ENCODE peak calls at places on chromosomes 6 and 20, in nine cellular contexts. S is IMR-90, H is lower lobe of right lung, X is T-cell, W is kidney tubule cell, E is hippocampal formation, K is GM20000, G is NCI-H1694, D is A549. Q is an unnamed sample.

GRCh38 chr6:38214159-38214558 is 394.6 kb downstream of the ZFAND3 start:
- DNase-seq in S (no peak), H (no peak), X (no peak), W (no peak), E (no peak), K (no peak), G (no peak), D (no peak), Q (no peak)

GRCh38 chr6:73870907-73871306 is 174.9 kb downstream of the CD109 start:
- DNase-seq in S (no peak), H (no peak), X (no peak), W (no peak), E (no peak), K (no peak), G (no peak), D (no peak), Q (no peak)

GRCh38 chr20:22207280-22207679 is 377.1 kb downstream of the FOXA2 start:
- DNase-seq in S (no peak), H (no peak), X (no peak), W (no peak), E (no peak), K (no peak), G (no peak), D (peak), Q (no peak)

GRCh38 chr6:42451595-42452170 is at the start of gene TRERF1:
- DNase-seq in S (peak), H (peak), X (peak), W (peak), E (peak), K (peak), G (peak), D (peak), Q (peak)

GRCh38 chr6:160042014-160042773 is 73.3 kb downstream of the IGF2R start:
- DNase-seq in S (peak), H (no peak), X (no peak), W (no peak), E (no peak), K (no peak), G (no peak), D (no peak), Q (no peak)

GRCh38 chr6:93745306-93745705 is 325.9 kb upstream of the EPHA7 start:
- DNase-seq in S (no peak), H (no peak), X (no peak), W (no peak), E (no peak), K (no peak), G (no peak), D (no peak), Q (no peak)

GRCh38 chr6:126631343-126631742 is 291.4 kb downstream of the CENPW start:
- DNase-seq in S (no peak), H (no peak), X (no peak), W (no peak), E (no peak), K (no peak), G (no peak), D (no peak), Q (no peak)

GRCh38 chr6:161578478-161578877 is 304.6 kb upstream of the AGPAT4 start:
- DNase-seq in S (no peak), H (no peak), X (no peak), W (peak), E (no peak), K (no peak), G (no peak), D (no peak), Q (no peak)

GRCh38 chr20:18832801-18833200 is 19.2 kb downstream of the SCP2D1 start:
- DNase-seq in S (no peak), H (no peak), X (no peak), W (no peak), E (no peak), K (no peak), G (no peak), D (no peak), Q (peak)

GRCh38 chr6:54255881-54256280 is 52.4 kb upstream of the TINAG start:
- DNase-seq in S (peak), H (no peak), X (no peak), W (no peak), E (peak), K (no peak), G (no peak), D (no peak), Q (no peak)

GRCh38 chr6:40874495-40874894 is 164.5 kb downstream of the UNC5CL start:
- DNase-seq in S (no peak), H (no peak), X (no peak), W (no peak), E (no peak), K (no peak), G (no peak), D (peak), Q (no peak)

GRCh38 chr6:71197770-71198169 is 90.8 kb upstream of the OGFRL1 start:
- DNase-seq in S (peak), H (no peak), X (no peak), W (peak), E (no peak), K (no peak), G (no peak), D (no peak), Q (peak)

GRCh38 chr6:43032326-43032725 is 10.9 kb downstream of the RRP36 start:
- DNase-seq in S (no peak), H (no peak), X (no peak), W (no peak), E (no peak), K (no peak), G (no peak), D (no peak), Q (no peak)

GRCh38 chr6:145688493-145688905 is 46.8 kb downstream of the EPM2A start:
- DNase-seq in S (peak), H (no peak), X (no peak), W (peak), E (no peak), K (no peak), G (no peak), D (no peak), Q (no peak)

GRCh38 chr6:149830731-149831379 is 33.3 kb downstream of the LRP11 start:
- DNase-seq in S (peak), H (no peak), X (no peak), W (no peak), E (no peak), K (no peak), G (no peak), D (no peak), Q (peak)

Q was measured in RPMI7951.